ENCODE peak calls at places on chromosomes 6 and 20, in five cellular contexts. G is choroid plexus epithelial cell; X is HS-27A; P is T-helper 9 cell; J is activated CD8-positive, alpha-beta memory T cell treated with anti-CD3 and anti-CD28 coated beads, Interleukin-2, amount 10 ng/mL, durations not matched to agents 7 days and 5 days. U is an unnamed sample.

GRCh38 chr20:23782366-23782983 is 31.7 kb upstream of the CST1 start:
- DNase-seq in G (peak; percentile 64), X (no peak), P (no peak), J (peak; percentile 48), U (peak; percentile 38)

GRCh38 chr6:136069119-136069518 is 181.0 kb downstream of the MTFR2 start:
- DNase-seq in G (peak; percentile 93), X (peak; percentile 64), P (no peak), J (no peak), U (peak; percentile 87)

GRCh38 chr6:93848011-93848620 is 428.8 kb upstream of the EPHA7 start:
- DNase-seq in G (no peak), X (no peak), P (no peak), J (no peak), U (no peak)

GRCh38 chr20:45300961-45301360 is 5.7 kb upstream of the RBPJL start:
- DNase-seq in G (peak; percentile 39), X (no peak), P (no peak), J (peak; percentile 75), U (peak; percentile 26)

GRCh38 chr20:59835057-59835447 is 98.4 kb downstream of the SYCP2 start:
- DNase-seq in G (peak; percentile 1), X (no peak), P (no peak), J (peak; percentile 18), U (peak; percentile 14)

GRCh38 chr6:141685416-141685815 is 447.3 kb upstream of the GJE1 start:
- DNase-seq in G (peak; percentile 14), X (no peak), P (no peak), J (no peak), U (peak; percentile 4)

GRCh38 chr20:64119301-64119680 is 11.9 kb upstream of the NPBWR2 start:
- DNase-seq in G (no peak), X (no peak), P (no peak), J (peak; percentile 12), U (no peak)

GRCh38 chr20:47487175-47487917 is 14.3 kb upstream of the NCOA3 start:
- DNase-seq in G (peak; percentile 44), X (no peak), P (peak; percentile 7), J (peak; percentile 83), U (no peak)

GRCh38 chr20:17026346-17026745 is 200.5 kb upstream of the PCSK2 start:
- DNase-seq in G (no peak), X (no peak), P (no peak), J (no peak), U (no peak)

GRCh38 chr20:50872562-50873288 is 58.5 kb downstream of the ADNP start:
- DNase-seq in G (no peak), X (no peak), P (no peak), J (no peak), U (no peak)

U was measured in fibroblast of mammary gland.